ENCODE peak calls at places on chromosome 7, in five cellular contexts. K, P, R, C and F are unnamed samples.

GRCh38 chr7:84492565-84493034 is 298.0 kb upstream of the SEMA3A start:
- DNase-seq in C (peak), P (no peak), R (peak), K (peak), F (no peak)

GRCh38 chr7:76133839-76134238 is 67.9 kb upstream of the SRRM3 start:
- DNase-seq in R (no peak), K (no peak), P (no peak), C (no peak), F (no peak)

GRCh38 chr7:18257711-18258110 is 230.1 kb upstream of the PRPS1L1 start:
- DNase-seq in R (no peak), K (peak), C (no peak), P (peak), F (no peak)

GRCh38 chr7:26376208-26376917 is 84.7 kb downstream of the SNX10 start:
- DNase-seq in P (no peak), K (no peak), C (no peak), R (no peak), F (no peak)

GRCh38 chr7:21305455-21306235 is 122.2 kb upstream of the SP4 start:
- DNase-seq in R (no peak), K (no peak), C (no peak), P (no peak), F (no peak)

GRCh38 chr7:2968616-2969397 is 74.9 kb downstream of the CARD11 start:
- DNase-seq in K (no peak), P (no peak), C (no peak), R (no peak), F (no peak)

GRCh38 chr7:18995270-18995671 is 122.2 kb downstream of the TWIST1 start:
- DNase-seq in R (no peak), K (peak), C (no peak), P (no peak), F (no peak)

GRCh38 chr7:71470948-71471347 is 339.0 kb downstream of the GALNT17 start:
- DNase-seq in R (no peak), C (no peak), P (no peak), K (no peak), F (no peak)

GRCh38 chr7:152663101-152663740 is 12.7 kb downstream of the XRCC2 start:
- DNase-seq in K (no peak), P (no peak), R (no peak), C (no peak), F (no peak)

GRCh38 chr7:117116221-117116620 is 162.9 kb downstream of the ST7 start:
- DNase-seq in K (no peak), C (no peak), R (no peak), P (no peak), F (no peak)

GRCh38 chr7:28592861-28593260 is 180.5 kb downstream of the CREB5 start:
- DNase-seq in P (no peak), C (no peak), K (no peak), R (no peak), F (no peak)

GRCh38 chr7:13827716-13828115 is 161.8 kb downstream of the ETV1 start:
- DNase-seq in K (peak), P (no peak), C (no peak), R (no peak), F (no peak)

GRCh38 chr7:55532150-55532917 is 40.0 kb downstream of the VOPP1 start:
- DNase-seq in C (no peak), P (no peak), R (no peak), K (no peak), F (no peak)

GRCh38 chr7:117217121-117217520 is 105.7 kb downstream of the WNT2 start:
- DNase-seq in K (no peak), C (no peak), R (no peak), P (no peak), F (no peak)

GRCh38 chr7:9719303-9719702 is 1254.4 kb upstream of the PHF14 start:
- DNase-seq in K (no peak), C (no peak), R (no peak), P (no peak), F (no peak)

GRCh38 chr7:23680417-23681405 is 712 bp downstream of the FAM221A start:
- DNase-seq in C (no peak), P (peak), R (peak), K (peak), F (no peak)

GRCh38 chr7:22640269-22640668 is 86.7 kb upstream of the IL6 start:
- DNase-seq in K (no peak), P (no peak), R (no peak), C (no peak), F (no peak)

GRCh38 chr7:23594879-23595604 is 2.1 kb upstream of the CCDC126 start:
- DNase-seq in K (peak), R (no peak), C (no peak), P (no peak), F (no peak)

GRCh38 chr7:94656925-94657731 is 1.2 kb upstream of the SGCE start:
- DNase-seq in R (no peak), C (no peak), P (no peak), K (peak), F (no peak)

GRCh38 chr7:101953248-101953819 is 135.9 kb downstream of the CUX1 start:
- DNase-seq in K (peak), R (no peak), C (peak), P (peak), F (peak)

GRCh38 chr7:43211693-43212092 is 99.2 kb downstream of the HECW1 start:
- DNase-seq in P (no peak), R (no peak), C (no peak), K (no peak), F (no peak)

GRCh38 chr7:136868496-136869005 is at the start of gene CHRM2:
- DNase-seq in R (no peak), C (no peak), P (no peak), K (peak), F (no peak)

GRCh38 chr7:152893801-152894294 is 134.3 kb downstream of the ACTR3B start:
- DNase-seq in P (no peak), R (no peak), K (no peak), C (no peak), F (no peak)

GRCh38 chr7:5695037-5695708 is 86.3 kb downstream of the RNF216 start:
- DNase-seq in K (peak), P (peak), R (no peak), C (peak), F (peak)

GRCh38 chr7:37921876-37922275 is 1.4 kb downstream of the EPDR1 start:
- DNase-seq in K (no peak), C (no peak), R (no peak), P (no peak), F (no peak)
- H3K4me3 ChIP-seq in K (no peak), C (peak), R (no peak), P (peak), F (no peak)

GRCh38 chr7:105875505-105875904 is 894 bp downstream of the ATXN7L1 start:
- DNase-seq in K (peak), C (no peak), P (no peak), R (no peak), F (no peak)
- H3K4me3 ChIP-seq in K (peak), C (peak), P (peak), R (peak), F (peak)

GRCh38 chr7:126449621-126450268 is 803.0 kb downstream of the GRM8 start:
- DNase-seq in P (no peak), C (no peak), R (no peak), K (no peak), F (no peak)
- H3K4me3 ChIP-seq in P (no peak), C (no peak), R (no peak), K (no peak), F (no peak)

DNA sequence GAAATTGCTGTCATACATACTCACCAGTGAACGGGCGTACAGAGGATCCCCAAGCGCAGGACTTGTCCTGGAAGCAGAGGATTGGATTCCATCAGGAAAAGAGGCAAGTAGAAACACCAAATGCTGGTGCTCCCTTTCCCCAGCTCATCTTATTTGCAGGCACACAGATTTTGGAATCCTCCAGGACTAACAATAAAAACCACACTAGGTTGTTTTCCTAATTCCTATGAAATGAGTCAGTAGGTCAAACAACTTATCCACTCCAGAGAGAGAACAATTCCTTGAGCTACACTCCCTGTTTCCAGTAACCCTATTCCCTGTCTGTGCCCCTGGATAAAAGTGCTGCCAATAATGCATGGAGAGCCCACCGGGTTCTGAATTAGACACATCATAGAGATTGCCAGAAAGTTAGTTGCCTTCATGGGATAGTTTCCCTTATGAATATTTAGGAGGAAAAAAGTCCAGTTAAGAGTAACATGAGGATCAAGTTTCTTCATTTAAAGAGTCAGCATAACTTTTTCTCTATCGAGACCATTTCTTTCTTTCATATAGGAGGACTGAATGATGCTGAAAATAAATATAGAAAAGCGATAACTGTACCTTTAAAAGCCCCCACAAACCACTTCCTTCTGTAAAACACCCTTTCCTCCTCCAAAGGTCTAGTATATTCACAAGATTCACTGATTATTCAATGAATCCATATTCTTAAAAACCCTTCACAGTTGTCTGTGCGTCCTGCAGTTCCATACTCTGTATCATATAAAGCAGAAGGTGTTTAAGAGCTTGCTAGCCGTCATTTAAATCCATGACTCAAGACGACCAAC is 178.3 kb upstream of the KLF14 start:
- DNase-seq in P (no peak), R (no peak), C (no peak), K (peak), F (no peak)
- H3K4me3 ChIP-seq in P (peak), R (peak), C (peak), K (peak), F (peak)